ENCODE peak calls at places on chromosome 10, in five cellular contexts. Q is stimulated activated CD4-positive, alpha-beta T cell treated with anti-CD3 and anti-CD28 coated beads, TNF-alpha, amount 100 ng/mL, for 4 hours; V is WTC11; E is nephron progenitor cell; J is right cardiac atrium. U is an unnamed sample.

GRCh38 chr10:24762966-24763623 is 39.4 kb upstream of the ARHGAP21 start:
- DNase-seq in J (no peak), V (no peak), E (no peak), Q (no peak), U (no peak)

GRCh38 chr10:7567896-7568295 is 98.9 kb downstream of the ITIH5 start:
- DNase-seq in Q (no peak), E (no peak), J (no peak), V (no peak), U (no peak)

GRCh38 chr10:116721048-116721897 is 21.1 kb downstream of the HSPA12A start:
- DNase-seq in J (no peak), Q (no peak), E (no peak), V (no peak), U (no peak)

GRCh38 chr10:85444868-85445267 is 921.7 kb downstream of the GRID1 start:
- DNase-seq in J (no peak), E (no peak), Q (no peak), V (no peak), U (no peak)

GRCh38 chr10:112874982-112875381 is 75.1 kb upstream of the TCF7L2 start:
- DNase-seq in V (no peak), J (no peak), E (no peak), Q (no peak), U (no peak)

GRCh38 chr10:77505431-77506334 is 131.9 kb downstream of the KCNMA1 start:
- DNase-seq in E (no peak), Q (no peak), V (no peak), J (no peak), U (no peak)

GRCh38 chr10:16752099-16752498 is 65.1 kb downstream of the RSU1 start:
- DNase-seq in V (no peak), J (no peak), E (no peak), Q (no peak), U (no peak)

GRCh38 chr10:63213489-63213888 is 80.4 kb downstream of the NRBF2 start:
- DNase-seq in E (no peak), Q (no peak), J (no peak), V (no peak), U (no peak)

GRCh38 chr10:123062726-123063125 is 53.9 kb downstream of the ACADSB start:
- DNase-seq in Q (no peak), V (no peak), J (no peak), E (no peak), U (no peak)

GRCh38 chr10:110074986-110075664 is 67.3 kb downstream of the ADD3 start:
- DNase-seq in Q (no peak), V (no peak), J (no peak), E (no peak), U (no peak)

GRCh38 chr10:88038268-88038667 is 174.8 kb downstream of the PTEN start:
- DNase-seq in J (no peak), V (no peak), Q (no peak), E (no peak), U (no peak)

GRCh38 chr10:23063387-23064287 is 31.7 kb upstream of the MSRB2 start:
- DNase-seq in V (no peak), J (peak), E (peak), Q (no peak), U (no peak)

GRCh38 chr10:47458466-47459154 is 25.3 kb downstream of the ANXA8 start:
- DNase-seq in Q (no peak), V (no peak), J (no peak), E (no peak), U (no peak)

GRCh38 chr10:34286136-34286739 is 528.9 kb downstream of the PARD3 start:
- DNase-seq in V (no peak), J (no peak), Q (no peak), E (no peak), U (no peak)

GRCh38 chr10:114306116-114306973 is 67.3 kb downstream of the VWA2 start:
- DNase-seq in V (no peak), E (no peak), J (no peak), Q (no peak), U (no peak)

GRCh38 chr10:24651923-24652322 is 71.8 kb downstream of the ARHGAP21 start:
- DNase-seq in Q (no peak), V (no peak), J (no peak), E (no peak), U (no peak)

GRCh38 chr10:13693783-13694450 is 107.2 kb downstream of the PRPF18 start:
- DNase-seq in E (no peak), V (no peak), J (no peak), Q (no peak), U (no peak)

GRCh38 chr10:71860243-71861029 is 9.4 kb upstream of the PSAP start:
- DNase-seq in Q (no peak), J (peak), V (peak), E (peak), U (peak)

U was measured in kidney.